ENCODE peak calls at places on chromosomes 3 and 15, in six cellular contexts. One of them, this sample, is unnamed.

GRCh38 chr3:182682263-182683229 is 110.8 kb upstream of the ATP11B start:
- DNase-seq in A549: peak
- DNase-seq in EL: peak
- DNase-seq in amniotic epithelial cell: peak
- DNase-seq in GOT3: no peak
- DNase-seq in WTC11: peak
- DNase-seq in this sample: no peak

GRCh38 chr15:74831813-74832495 is 5.5 kb downstream of the CPLX3 start:
- DNase-seq in amniotic epithelial cell: no peak
- DNase-seq in A549: no peak
- DNase-seq in GOT3: no peak
- DNase-seq in WTC11: no peak
- DNase-seq in EL: no peak
- DNase-seq in this sample: no peak

GRCh38 chr3:28348286-28348636 is 260 bp upstream of the ZCWPW2 start:
- DNase-seq in EL: no peak
- DNase-seq in GOT3: no peak
- DNase-seq in amniotic epithelial cell: peak
- DNase-seq in A549: no peak
- DNase-seq in WTC11: no peak
- DNase-seq in this sample: peak

GRCh38 chr3:139310474-139310933 is 33.3 kb upstream of the MRPS22 start:
- DNase-seq in EL: peak
- DNase-seq in WTC11: no peak
- DNase-seq in A549: no peak
- DNase-seq in GOT3: no peak
- DNase-seq in amniotic epithelial cell: peak
- DNase-seq in this sample: no peak

GRCh38 chr3:183385698-183386590 is 42.5 kb downstream of the MCF2L2 start:
- DNase-seq in EL: peak
- DNase-seq in WTC11: peak
- DNase-seq in GOT3: no peak
- DNase-seq in amniotic epithelial cell: peak
- DNase-seq in A549: peak
- DNase-seq in this sample: no peak

GRCh38 chr15:79682285-79682684 is 214.5 kb downstream of the MTHFS start:
- DNase-seq in amniotic epithelial cell: peak
- DNase-seq in GOT3: no peak
- DNase-seq in EL: peak
- DNase-seq in WTC11: no peak
- DNase-seq in A549: peak
- DNase-seq in this sample: no peak

GRCh38 chr3:29331035-29331434 is 50.2 kb downstream of the RBMS3 start:
- DNase-seq in GOT3: no peak
- DNase-seq in WTC11: no peak
- DNase-seq in EL: no peak
- DNase-seq in amniotic epithelial cell: no peak
- DNase-seq in A549: no peak
- DNase-seq in this sample: no peak

GRCh38 chr3:193872265-193872753 is 263.6 kb upstream of the HES1 start:
- DNase-seq in WTC11: no peak
- DNase-seq in A549: peak
- DNase-seq in amniotic epithelial cell: peak
- DNase-seq in GOT3: no peak
- DNase-seq in EL: peak
- DNase-seq in this sample: no peak

GRCh38 chr3:171508676-171509075 is 48.5 kb upstream of the TNIK start:
- DNase-seq in EL: no peak
- DNase-seq in A549: no peak
- DNase-seq in GOT3: no peak
- DNase-seq in amniotic epithelial cell: no peak
- DNase-seq in WTC11: no peak
- DNase-seq in this sample: no peak

GRCh38 chr15:63288778-63289378 is 11.5 kb downstream of the APH1B start:
- DNase-seq in EL: peak
- DNase-seq in A549: peak
- DNase-seq in WTC11: no peak
- DNase-seq in GOT3: no peak
- DNase-seq in amniotic epithelial cell: peak
- DNase-seq in this sample: no peak

GRCh38 chr3:126064627-126065258 is 19.2 kb downstream of the SLC41A3 start:
- DNase-seq in EL: no peak
- DNase-seq in GOT3: no peak
- DNase-seq in WTC11: no peak
- DNase-seq in amniotic epithelial cell: no peak
- DNase-seq in A549: no peak
- DNase-seq in this sample: no peak

GRCh38 chr15:90637693-90638092 is 79.5 kb upstream of the BLM start:
- DNase-seq in amniotic epithelial cell: no peak
- DNase-seq in WTC11: no peak
- DNase-seq in EL: no peak
- DNase-seq in A549: no peak
- DNase-seq in GOT3: no peak
- DNase-seq in this sample: no peak

GRCh38 chr3:130760922-130761321 is 14.3 kb upstream of the PIK3R4 start:
- DNase-seq in A549: no peak
- DNase-seq in GOT3: no peak
- DNase-seq in EL: peak
- DNase-seq in WTC11: no peak
- DNase-seq in amniotic epithelial cell: no peak
- DNase-seq in this sample: no peak

GRCh38 chr3:142586803-142587406 is 8.4 kb upstream of the ATR start:
- DNase-seq in A549: peak
- DNase-seq in GOT3: no peak
- DNase-seq in amniotic epithelial cell: peak
- DNase-seq in EL: peak
- DNase-seq in WTC11: no peak
- DNase-seq in this sample: no peak

GRCh38 chr3:146222204-146223046 is 28.5 kb downstream of the PLSCR4 start:
- DNase-seq in WTC11: peak
- DNase-seq in amniotic epithelial cell: peak
- DNase-seq in GOT3: no peak
- DNase-seq in EL: peak
- DNase-seq in A549: peak
- DNase-seq in this sample: no peak

GRCh38 chr3:182486459-182486858 is 306.8 kb upstream of the ATP11B start:
- DNase-seq in A549: no peak
- DNase-seq in WTC11: no peak
- DNase-seq in amniotic epithelial cell: no peak
- DNase-seq in EL: no peak
- DNase-seq in GOT3: no peak
- DNase-seq in this sample: no peak

GRCh38 chr3:63662500-63662899 is 10.0 kb downstream of the SNTN start:
- DNase-seq in A549: no peak
- DNase-seq in WTC11: peak
- DNase-seq in GOT3: no peak
- DNase-seq in amniotic epithelial cell: no peak
- DNase-seq in EL: peak
- DNase-seq in this sample: no peak

GRCh38 chr3:42651248-42652091 is 2.0 kb upstream of the ZBTB47 start:
- DNase-seq in amniotic epithelial cell: peak
- DNase-seq in A549: no peak
- DNase-seq in WTC11: no peak
- DNase-seq in GOT3: no peak
- DNase-seq in EL: peak
- DNase-seq in this sample: no peak

GRCh38 chr3:104548401-104548800 is 818.3 kb upstream of the ALCAM start:
- DNase-seq in WTC11: no peak
- DNase-seq in amniotic epithelial cell: no peak
- DNase-seq in GOT3: no peak
- DNase-seq in EL: no peak
- DNase-seq in A549: no peak
- DNase-seq in this sample: no peak

GRCh38 chr15:95605098-95605497 is 725.4 kb upstream of the NR2F2 start:
- DNase-seq in EL: no peak
- DNase-seq in GOT3: no peak
- DNase-seq in amniotic epithelial cell: no peak
- DNase-seq in WTC11: no peak
- DNase-seq in A549: no peak
- DNase-seq in this sample: no peak

GRCh38 chr3:882526-882925 is 210.3 kb upstream of the CNTN6 start:
- DNase-seq in GOT3: no peak
- DNase-seq in A549: no peak
- DNase-seq in EL: no peak
- DNase-seq in WTC11: no peak
- DNase-seq in amniotic epithelial cell: no peak
- DNase-seq in this sample: no peak

GRCh38 chr3:128482857-128483656 is 9.9 kb downstream of the GATA2 start:
- DNase-seq in GOT3: no peak
- DNase-seq in WTC11: peak
- DNase-seq in amniotic epithelial cell: peak
- DNase-seq in EL: peak
- DNase-seq in A549: no peak
- DNase-seq in this sample: no peak

GRCh38 chr15:64651573-64652260 is 123.7 kb downstream of the RBPMS2 start:
- DNase-seq in EL: no peak
- DNase-seq in amniotic epithelial cell: no peak
- DNase-seq in A549: no peak
- DNase-seq in GOT3: no peak
- DNase-seq in WTC11: no peak
- DNase-seq in this sample: no peak

GRCh38 chr3:171095063-171095462 is 68.5 kb upstream of the SLC2A2 start:
- DNase-seq in EL: no peak
- DNase-seq in WTC11: no peak
- DNase-seq in amniotic epithelial cell: no peak
- DNase-seq in A549: no peak
- DNase-seq in GOT3: no peak
- DNase-seq in this sample: no peak

GRCh38 chr3:25293736-25294135 is 134.3 kb upstream of the RARB start:
- DNase-seq in WTC11: no peak
- DNase-seq in A549: no peak
- DNase-seq in GOT3: no peak
- DNase-seq in EL: no peak
- DNase-seq in amniotic epithelial cell: no peak
- DNase-seq in this sample: no peak

GRCh38 chr15:65400760-65401606 is 21.8 kb downstream of the IGDCC4 start:
- DNase-seq in WTC11: peak
- DNase-seq in GOT3: no peak
- DNase-seq in amniotic epithelial cell: peak
- DNase-seq in A549: peak
- DNase-seq in EL: peak
- DNase-seq in this sample: no peak

GRCh38 chr3:56725175-56725574 is 42.1 kb upstream of the TASOR start:
- DNase-seq in amniotic epithelial cell: peak
- DNase-seq in A549: no peak
- DNase-seq in GOT3: no peak
- DNase-seq in WTC11: no peak
- DNase-seq in EL: no peak
- DNase-seq in this sample: no peak

GRCh38 chr3:65855370-65856100 is 183.2 kb downstream of the MAGI1 start:
- DNase-seq in GOT3: no peak
- DNase-seq in A549: no peak
- DNase-seq in WTC11: no peak
- DNase-seq in amniotic epithelial cell: peak
- DNase-seq in EL: peak
- DNase-seq in this sample: no peak

GRCh38 chr3:17941134-17941533 is 198.7 kb upstream of the TBC1D5 start:
- DNase-seq in EL: no peak
- DNase-seq in GOT3: no peak
- DNase-seq in WTC11: no peak
- DNase-seq in A549: no peak
- DNase-seq in amniotic epithelial cell: no peak
- DNase-seq in this sample: no peak

GRCh38 chr15:40487816-40488682 is 17.3 kb downstream of the CHST14 start:
- DNase-seq in A549: no peak
- DNase-seq in amniotic epithelial cell: no peak
- DNase-seq in GOT3: no peak
- DNase-seq in EL: no peak
- DNase-seq in WTC11: no peak
- DNase-seq in this sample: no peak

GRCh38 chr15:26433060-26433459 is 339.8 kb downstream of the GABRB3 start:
- DNase-seq in GOT3: no peak
- DNase-seq in EL: no peak
- DNase-seq in amniotic epithelial cell: no peak
- DNase-seq in WTC11: no peak
- DNase-seq in A549: no peak
- DNase-seq in this sample: no peak

GRCh38 chr15:41971893-41972340 is 440 bp downstream of the EHD4 start:
- DNase-seq in WTC11: peak
- DNase-seq in GOT3: no peak
- DNase-seq in EL: no peak
- DNase-seq in A549: peak
- DNase-seq in amniotic epithelial cell: no peak
- DNase-seq in this sample: peak

GRCh38 chr3:17645074-17645698 is 97.2 kb downstream of the TBC1D5 start:
- DNase-seq in amniotic epithelial cell: peak
- DNase-seq in GOT3: no peak
- DNase-seq in A549: peak
- DNase-seq in EL: peak
- DNase-seq in WTC11: no peak
- DNase-seq in this sample: no peak